ENCODE peak calls at places on chromosomes 12 and 14, in eight cellular contexts. E is ELR, Z is cardiac muscle cell, W is posterior vena cava, Y is left lung, C is BE2C, U is mesendoderm, T is RPMI8226. M is an unnamed sample.

GRCh38 chr14:83559721-83560120 is 1970.2 kb upstream of the FLRT2 start:
- DNase-seq in E (peak), Z (no peak), W (no peak), Y (no peak), C (no peak), U (no peak), T (no peak), M (no peak)

GRCh38 chr12:106030210-106031175 is 108.3 kb downstream of the NUAK1 start:
- DNase-seq in E (peak), Z (no peak), W (no peak), Y (no peak), C (no peak), U (peak), T (no peak), M (peak)

GRCh38 chr14:69579476-69579875 is 4.8 kb upstream of the CCDC177 start:
- DNase-seq in E (no peak), Z (no peak), W (no peak), Y (no peak), C (no peak), U (no peak), T (no peak), M (no peak)

GRCh38 chr12:112992541-112993398 is 14.5 kb downstream of the OAS2 start:
- DNase-seq in E (peak), Z (peak), W (no peak), Y (no peak), C (peak), U (peak), T (peak), M (peak)

GRCh38 chr12:39145175-39145999 is 240.0 kb upstream of the CPNE8 start:
- DNase-seq in E (no peak), Z (peak), W (no peak), Y (peak), C (no peak), U (peak), T (peak), M (peak)

GRCh38 chr14:76203086-76204001 is 51.6 kb downstream of the GPATCH2L start:
- DNase-seq in E (peak), Z (no peak), W (peak), Y (peak), C (no peak), U (peak), T (no peak), M (no peak)

GRCh38 chr12:130501821-130502220 is 164.1 kb downstream of the PIWIL1 start:
- DNase-seq in E (no peak), Z (no peak), W (no peak), Y (no peak), C (no peak), U (no peak), T (no peak), M (no peak)

GRCh38 chr12:52561880-52562449 is 9.0 kb upstream of the KRT71 start:
- DNase-seq in E (peak), Z (no peak), W (no peak), Y (no peak), C (no peak), U (peak), T (peak), M (peak)

GRCh38 chr14:29763342-29763858 is 164.2 kb downstream of the PRKD1 start:
- DNase-seq in E (no peak), Z (no peak), W (no peak), Y (no peak), C (no peak), U (no peak), T (no peak), M (peak)

GRCh38 chr14:38951451-38951850 is 151.6 kb downstream of the SEC23A start:
- DNase-seq in E (peak), Z (no peak), W (no peak), Y (no peak), C (no peak), U (no peak), T (no peak), M (no peak)

GRCh38 chr12:92192361-92192760 is 46.7 kb upstream of the BTG1 start:
- DNase-seq in E (no peak), Z (no peak), W (no peak), Y (no peak), C (no peak), U (no peak), T (no peak), M (no peak)

GRCh38 chr12:125029756-125030358 is 35.4 kb upstream of the AACS start:
- DNase-seq in E (peak), Z (no peak), W (no peak), Y (no peak), C (no peak), U (peak), T (no peak), M (no peak)

GRCh38 chr12:22121224-22121623 is 75.2 kb downstream of the CMAS start:
- DNase-seq in E (peak), Z (no peak), W (no peak), Y (peak), C (no peak), U (peak), T (peak), M (peak)

GRCh38 chr14:73591690-73592448 is at the start of gene ACOT4:
- DNase-seq in E (no peak), Z (peak), W (peak), Y (peak), C (no peak), U (peak), T (peak), M (peak)

GRCh38 chr14:99317231-99318090 is 45.5 kb upstream of the BCL11B start:
- DNase-seq in E (no peak), Z (no peak), W (peak), Y (no peak), C (no peak), U (no peak), T (no peak), M (no peak)

GRCh38 chr12:64669270-64669842 is 59.1 kb downstream of the RASSF3 start:
- DNase-seq in E (no peak), Z (peak), W (no peak), Y (peak), C (no peak), U (no peak), T (peak), M (peak)

GRCh38 chr12:132904718-132905328 is 17.4 kb upstream of the CHFR start:
- DNase-seq in E (peak), Z (peak), W (peak), Y (peak), C (peak), U (peak), T (peak), M (peak)

GRCh38 chr12:2876431-2877046 is 435 bp downstream of the FOXM1 start:
- DNase-seq in E (peak), Z (no peak), W (no peak), Y (no peak), C (no peak), U (peak), T (peak), M (peak)

GRCh38 chr12:130437555-130438242 is 100.0 kb downstream of the PIWIL1 start:
- DNase-seq in E (no peak), Z (no peak), W (peak), Y (no peak), C (no peak), U (no peak), T (no peak), M (no peak)

GRCh38 chr14:50055461-50056228 is 60.7 kb downstream of the VCPKMT start:
- DNase-seq in E (no peak), Z (no peak), W (no peak), Y (peak), C (no peak), U (no peak), T (peak), M (peak)

GRCh38 chr14:64628940-64629403 is 75.3 kb upstream of the PLEKHG3 start:
- DNase-seq in E (peak), Z (no peak), W (no peak), Y (no peak), C (no peak), U (peak), T (no peak), M (no peak)

GRCh38 chr14:91252901-91253794 is 8.6 kb upstream of the GPR68 start:
- DNase-seq in E (peak), Z (peak), W (no peak), Y (peak), C (peak), U (peak), T (peak), M (peak)

GRCh38 chr14:82447586-82447985 is 913.9 kb upstream of the SEL1L start:
- DNase-seq in E (no peak), Z (no peak), W (no peak), Y (no peak), C (no peak), U (peak), T (no peak), M (peak)

GRCh38 chr14:29465095-29465494 is 462.6 kb downstream of the PRKD1 start:
- DNase-seq in E (peak), Z (no peak), W (no peak), Y (no peak), C (no peak), U (no peak), T (no peak), M (no peak)

GRCh38 chr12:121805171-121805687 is 1.4 kb downstream of the SETD1B start:
- DNase-seq in E (peak), Z (peak), W (no peak), Y (peak), C (no peak), U (peak), T (peak), M (no peak)

GRCh38 chr12:71250186-71250585 is 92.4 kb upstream of the TSPAN8 start:
- DNase-seq in E (no peak), Z (no peak), W (no peak), Y (no peak), C (no peak), U (no peak), T (no peak), M (no peak)

GRCh38 chr12:25590021-25590721 is 37.1 kb upstream of the LMNTD1 start:
- DNase-seq in E (no peak), Z (no peak), W (no peak), Y (no peak), C (no peak), U (no peak), T (no peak), M (no peak)

GRCh38 chr14:69483765-69484443 is 624 bp upstream of the PLEKHD1 start:
- DNase-seq in E (no peak), Z (peak), W (peak), Y (peak), C (no peak), U (peak), T (no peak), M (peak)

GRCh38 chr12:101501410-101502045 is 26.4 kb downstream of the SPIC start:
- DNase-seq in E (no peak), Z (no peak), W (no peak), Y (no peak), C (no peak), U (no peak), T (no peak), M (no peak)

GRCh38 chr12:9710584-9711375 is 22.1 kb downstream of the CLECL1 start:
- DNase-seq in E (no peak), Z (no peak), W (no peak), Y (no peak), C (no peak), U (peak), T (no peak), M (peak)

GRCh38 chr12:122946690-122947271 is 19.5 kb downstream of the ABCB9 start:
- DNase-seq in E (peak), Z (peak), W (peak), Y (peak), C (peak), U (peak), T (no peak), M (no peak)

GRCh38 chr14:100027771-100028490 is 37.3 kb upstream of the EVL start:
- DNase-seq in E (peak), Z (no peak), W (no peak), Y (no peak), C (no peak), U (no peak), T (no peak), M (no peak)

GRCh38 chr14:23094666-23095195 is at the start of gene ACIN1:
- DNase-seq in E (peak), Z (peak), W (peak), Y (peak), C (no peak), U (peak), T (peak), M (no peak)

GRCh38 chr12:27780612-27781408 is 774 bp upstream of the MANSC4 start:
- DNase-seq in E (peak), Z (peak), W (no peak), Y (no peak), C (peak), U (peak), T (no peak), M (peak)

GRCh38 chr14:44030963-44031362 is 476.1 kb downstream of the FSCB start:
- DNase-seq in E (no peak), Z (peak), W (no peak), Y (no peak), C (no peak), U (peak), T (peak), M (peak)

GRCh38 chr12:71415336-71416231 is 24.0 kb upstream of the LGR5 start:
- DNase-seq in E (peak), Z (peak), W (no peak), Y (no peak), C (peak), U (peak), T (peak), M (peak)

GRCh38 chr12:69239922-69240624 is 704 bp downstream of the CPSF6 start:
- DNase-seq in E (peak), Z (peak), W (peak), Y (peak), C (peak), U (peak), T (peak), M (peak)

GRCh38 chr14:100640481-100641273 is 53.5 kb upstream of the BEGAIN start:
- DNase-seq in E (peak), Z (no peak), W (no peak), Y (no peak), C (no peak), U (no peak), T (peak), M (no peak)

GRCh38 chr12:13085968-13086686 is 17.3 kb downstream of the GSG1 start:
- DNase-seq in E (no peak), Z (no peak), W (no peak), Y (no peak), C (no peak), U (no peak), T (no peak), M (no peak)